ENCODE peak calls at places on chromosomes 5 and 9, in six cellular contexts. One of them, this sample, is unnamed.

GRCh38 chr5:59955241-59955640 is 61.7 kb upstream of the PDE4D start:
- DNase-seq in IMR-90: no peak
- DNase-seq in epithelial cell of esophagus: no peak
- DNase-seq in fibroblast of the aortic adventitia: no peak
- DNase-seq in HFF-Myc: no peak
- DNase-seq in cardiac fibroblast: no peak
- DNase-seq in this sample: no peak

GRCh38 chr9:14307989-14308750 is 5.8 kb downstream of the NFIB start:
- DNase-seq in IMR-90: no peak
- DNase-seq in epithelial cell of esophagus: no peak
- DNase-seq in fibroblast of the aortic adventitia: peak
- DNase-seq in HFF-Myc: no peak
- DNase-seq in cardiac fibroblast: peak
- DNase-seq in this sample: no peak

GRCh38 chr5:101860145-101860544 is 435.9 kb downstream of the SLCO4C1 start:
- DNase-seq in IMR-90: no peak
- DNase-seq in epithelial cell of esophagus: no peak
- DNase-seq in fibroblast of the aortic adventitia: no peak
- DNase-seq in HFF-Myc: no peak
- DNase-seq in cardiac fibroblast: no peak
- DNase-seq in this sample: no peak

GRCh38 chr9:125933056-125933455 is 185.9 kb downstream of the PBX3 start:
- DNase-seq in IMR-90: no peak
- DNase-seq in epithelial cell of esophagus: peak
- DNase-seq in fibroblast of the aortic adventitia: no peak
- DNase-seq in HFF-Myc: no peak
- DNase-seq in cardiac fibroblast: no peak
- DNase-seq in this sample: no peak

GRCh38 chr5:95878417-95879323 is 56.1 kb upstream of the GLRX start:
- DNase-seq in IMR-90: no peak
- DNase-seq in epithelial cell of esophagus: peak
- DNase-seq in fibroblast of the aortic adventitia: no peak
- DNase-seq in HFF-Myc: no peak
- DNase-seq in cardiac fibroblast: no peak
- DNase-seq in this sample: no peak

GRCh38 chr9:112065781-112066606 is 109.1 kb downstream of the SUSD1 start:
- DNase-seq in IMR-90: peak
- DNase-seq in epithelial cell of esophagus: peak
- DNase-seq in fibroblast of the aortic adventitia: peak
- DNase-seq in HFF-Myc: no peak
- DNase-seq in cardiac fibroblast: peak
- DNase-seq in this sample: no peak

GRCh38 chr9:129549139-129549538 is 71.8 kb downstream of the C9orf50 start:
- DNase-seq in IMR-90: no peak
- DNase-seq in epithelial cell of esophagus: no peak
- DNase-seq in fibroblast of the aortic adventitia: peak
- DNase-seq in HFF-Myc: no peak
- DNase-seq in cardiac fibroblast: no peak
- DNase-seq in this sample: no peak

GRCh38 chr5:96870094-96871021 is 5.9 kb upstream of the ERAP2 start:
- DNase-seq in IMR-90: no peak
- DNase-seq in epithelial cell of esophagus: no peak
- DNase-seq in fibroblast of the aortic adventitia: peak
- DNase-seq in HFF-Myc: no peak
- DNase-seq in cardiac fibroblast: no peak
- DNase-seq in this sample: no peak

GRCh38 chr5:168174376-168174775 is 117.1 kb upstream of the WWC1 start:
- DNase-seq in IMR-90: no peak
- DNase-seq in epithelial cell of esophagus: peak
- DNase-seq in fibroblast of the aortic adventitia: no peak
- DNase-seq in HFF-Myc: peak
- DNase-seq in cardiac fibroblast: no peak
- DNase-seq in this sample: no peak

GRCh38 chr9:80437825-80438224 is 866.1 kb downstream of the TLE4 start:
- DNase-seq in IMR-90: no peak
- DNase-seq in epithelial cell of esophagus: no peak
- DNase-seq in fibroblast of the aortic adventitia: no peak
- DNase-seq in HFF-Myc: no peak
- DNase-seq in cardiac fibroblast: no peak
- DNase-seq in this sample: no peak

GRCh38 chr9:134554750-134555655 is 86.6 kb upstream of the COL5A1 start:
- DNase-seq in IMR-90: peak
- DNase-seq in epithelial cell of esophagus: no peak
- DNase-seq in fibroblast of the aortic adventitia: peak
- DNase-seq in HFF-Myc: peak
- DNase-seq in cardiac fibroblast: peak
- DNase-seq in this sample: no peak

GRCh38 chr9:104258289-104259045 is 164.4 kb downstream of the SMC2 start:
- DNase-seq in IMR-90: no peak
- DNase-seq in epithelial cell of esophagus: no peak
- DNase-seq in fibroblast of the aortic adventitia: peak
- DNase-seq in HFF-Myc: no peak
- DNase-seq in cardiac fibroblast: peak
- DNase-seq in this sample: no peak

GRCh38 chr9:88530051-88530450 is 4.9 kb upstream of the NXNL2 start:
- DNase-seq in IMR-90: peak
- DNase-seq in epithelial cell of esophagus: no peak
- DNase-seq in fibroblast of the aortic adventitia: peak
- DNase-seq in HFF-Myc: peak
- DNase-seq in cardiac fibroblast: peak
- DNase-seq in this sample: no peak

GRCh38 chr9:114084282-114085073 is 6.4 kb upstream of the AMBP start:
- DNase-seq in IMR-90: no peak
- DNase-seq in epithelial cell of esophagus: no peak
- DNase-seq in fibroblast of the aortic adventitia: peak
- DNase-seq in HFF-Myc: no peak
- DNase-seq in cardiac fibroblast: no peak
- DNase-seq in this sample: no peak

GRCh38 chr5:81696418-81697397 is 54.2 kb downstream of the SSBP2 start:
- DNase-seq in IMR-90: no peak
- DNase-seq in epithelial cell of esophagus: no peak
- DNase-seq in fibroblast of the aortic adventitia: no peak
- DNase-seq in HFF-Myc: no peak
- DNase-seq in cardiac fibroblast: no peak
- DNase-seq in this sample: no peak

GRCh38 chr9:32385135-32385884 is 867 bp downstream of the ACO1 start:
- DNase-seq in IMR-90: peak
- DNase-seq in epithelial cell of esophagus: peak
- DNase-seq in fibroblast of the aortic adventitia: peak
- DNase-seq in HFF-Myc: no peak
- DNase-seq in cardiac fibroblast: no peak
- DNase-seq in this sample: no peak

GRCh38 chr5:72917371-72917776 is 38.5 kb upstream of the FCHO2 start:
- DNase-seq in IMR-90: no peak
- DNase-seq in epithelial cell of esophagus: no peak
- DNase-seq in fibroblast of the aortic adventitia: no peak
- DNase-seq in HFF-Myc: no peak
- DNase-seq in cardiac fibroblast: no peak
- DNase-seq in this sample: no peak

GRCh38 chr5:72925336-72926010 is 30.4 kb upstream of the FCHO2 start:
- DNase-seq in IMR-90: no peak
- DNase-seq in epithelial cell of esophagus: no peak
- DNase-seq in fibroblast of the aortic adventitia: no peak
- DNase-seq in HFF-Myc: no peak
- DNase-seq in cardiac fibroblast: no peak
- DNase-seq in this sample: no peak

GRCh38 chr5:72921103-72921502 is 34.7 kb upstream of the FCHO2 start:
- DNase-seq in IMR-90: no peak
- DNase-seq in epithelial cell of esophagus: no peak
- DNase-seq in fibroblast of the aortic adventitia: no peak
- DNase-seq in HFF-Myc: no peak
- DNase-seq in cardiac fibroblast: no peak
- DNase-seq in this sample: no peak

GRCh38 chr5:72921886-72922285 is 34.0 kb upstream of the FCHO2 start:
- DNase-seq in IMR-90: no peak
- DNase-seq in epithelial cell of esophagus: peak
- DNase-seq in fibroblast of the aortic adventitia: no peak
- DNase-seq in HFF-Myc: no peak
- DNase-seq in cardiac fibroblast: no peak
- DNase-seq in this sample: no peak

DNA sequence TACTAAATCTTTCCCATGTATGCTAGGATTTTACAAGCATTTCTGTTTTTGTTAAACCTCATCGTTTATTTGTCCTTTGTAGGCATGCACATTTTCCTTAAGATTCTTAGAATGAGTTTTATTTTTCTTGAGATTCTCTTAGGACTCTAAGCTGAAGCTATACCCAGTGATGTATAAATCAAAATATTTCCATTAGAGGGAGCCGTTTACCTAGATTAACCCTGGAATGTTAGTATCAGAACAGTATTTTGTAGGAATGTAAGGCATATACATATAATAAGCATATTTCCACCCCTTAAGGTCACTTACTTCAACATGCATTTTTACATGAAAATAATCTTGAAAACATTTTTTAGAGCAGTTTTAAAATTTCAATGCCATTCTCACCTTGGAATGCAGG is 35.2 kb upstream of the FCHO2 start:
- DNase-seq in IMR-90: peak
- DNase-seq in epithelial cell of esophagus: peak
- DNase-seq in fibroblast of the aortic adventitia: peak
- DNase-seq in HFF-Myc: peak
- DNase-seq in cardiac fibroblast: peak
- DNase-seq in this sample: no peak
- TF ChIP-seq CTCF in IMR-90: peak
- TF ChIP-seq CTCF in epithelial cell of esophagus: peak
- TF ChIP-seq CTCF in fibroblast of the aortic adventitia: peak
- TF ChIP-seq CTCF in HFF-Myc: no peak
- TF ChIP-seq CTCF in cardiac fibroblast: peak
- TF ChIP-seq CTCF in this sample: no peak

DNA sequence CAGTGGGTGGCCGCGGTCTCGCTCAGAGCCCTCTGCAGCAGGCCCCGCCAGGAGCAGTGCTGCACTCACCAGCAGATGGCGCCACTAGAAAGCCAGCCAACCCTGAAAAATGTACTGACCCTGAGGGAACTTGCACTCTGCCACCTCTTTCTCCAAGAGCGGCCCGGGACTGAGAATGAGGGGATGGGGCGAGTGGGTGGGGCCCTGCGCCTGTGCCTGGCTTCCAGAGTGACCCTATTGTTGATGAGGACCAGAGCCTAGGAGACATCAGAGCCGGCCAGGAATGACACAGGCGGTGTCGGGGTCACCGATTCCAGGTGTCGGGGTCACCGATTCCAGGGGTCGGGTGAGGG is 2.9 kb upstream of the IL17B start:
- DNase-seq in IMR-90: peak
- DNase-seq in epithelial cell of esophagus: peak
- DNase-seq in fibroblast of the aortic adventitia: peak
- DNase-seq in HFF-Myc: no peak
- DNase-seq in cardiac fibroblast: peak
- DNase-seq in this sample: peak
- TF ChIP-seq CTCF in IMR-90: peak
- TF ChIP-seq CTCF in epithelial cell of esophagus: peak
- TF ChIP-seq CTCF in fibroblast of the aortic adventitia: peak
- TF ChIP-seq CTCF in HFF-Myc: peak
- TF ChIP-seq CTCF in cardiac fibroblast: peak
- TF ChIP-seq CTCF in this sample: peak

GRCh38 chr5:137605377-137605776 is 106.3 kb upstream of the SPOCK1 start:
- DNase-seq in IMR-90: no peak
- DNase-seq in epithelial cell of esophagus: peak
- DNase-seq in fibroblast of the aortic adventitia: peak
- DNase-seq in HFF-Myc: no peak
- DNase-seq in cardiac fibroblast: peak
- DNase-seq in this sample: no peak
- TF ChIP-seq CTCF in IMR-90: no peak
- TF ChIP-seq CTCF in epithelial cell of esophagus: peak
- TF ChIP-seq CTCF in fibroblast of the aortic adventitia: peak
- TF ChIP-seq CTCF in HFF-Myc: peak
- TF ChIP-seq CTCF in cardiac fibroblast: peak
- TF ChIP-seq CTCF in this sample: no peak

DNA sequence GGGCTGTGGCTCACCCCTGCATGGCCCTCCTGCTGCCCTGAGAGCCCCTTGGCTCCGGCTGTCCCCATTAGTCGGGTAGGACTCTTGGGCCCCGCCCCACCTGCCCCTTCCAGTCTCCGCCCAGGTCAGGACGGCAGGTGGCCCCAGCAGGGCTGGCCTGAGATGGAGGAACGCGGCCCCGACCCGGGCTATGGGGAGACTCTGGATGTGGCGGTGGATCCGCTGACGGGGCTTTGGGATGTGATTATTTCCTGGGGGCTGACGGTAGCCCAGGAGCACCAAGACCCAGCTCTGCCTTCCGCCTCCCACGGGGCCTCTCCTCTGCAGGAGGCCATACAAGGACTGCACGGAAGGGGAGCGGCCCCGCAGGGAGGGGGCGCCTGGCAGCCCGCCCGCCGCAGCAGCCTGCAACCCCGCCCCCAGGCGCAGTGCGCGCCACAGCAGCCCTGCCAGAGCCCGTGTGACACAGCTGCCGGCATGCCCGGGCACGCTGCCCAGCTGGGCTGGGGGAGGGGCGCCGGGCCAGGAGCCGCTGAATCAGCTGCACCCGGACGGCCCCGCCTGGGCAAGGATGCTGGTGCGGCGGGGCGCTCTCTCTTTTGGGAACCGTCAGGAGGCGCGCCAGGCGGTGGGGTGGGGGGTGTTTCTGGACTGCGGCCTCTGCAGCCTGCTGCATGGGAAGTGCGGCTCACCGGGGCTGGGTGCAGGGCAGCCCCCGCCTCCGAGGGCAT is 9.2 kb downstream of the TMEM250 start:
- DNase-seq in IMR-90: peak
- DNase-seq in epithelial cell of esophagus: peak
- DNase-seq in fibroblast of the aortic adventitia: peak
- DNase-seq in HFF-Myc: peak
- DNase-seq in cardiac fibroblast: peak
- DNase-seq in this sample: peak
- TF ChIP-seq CTCF in IMR-90: peak
- TF ChIP-seq CTCF in epithelial cell of esophagus: no peak
- TF ChIP-seq CTCF in fibroblast of the aortic adventitia: peak
- TF ChIP-seq CTCF in HFF-Myc: no peak
- TF ChIP-seq CTCF in cardiac fibroblast: no peak
- TF ChIP-seq CTCF in this sample: no peak

GRCh38 chr5:143648696-143649095 is 163.3 kb upstream of the HMHB1 start:
- DNase-seq in IMR-90: no peak
- DNase-seq in epithelial cell of esophagus: peak
- DNase-seq in fibroblast of the aortic adventitia: no peak
- DNase-seq in HFF-Myc: no peak
- DNase-seq in cardiac fibroblast: no peak
- DNase-seq in this sample: no peak
- TF ChIP-seq CTCF in IMR-90: peak
- TF ChIP-seq CTCF in epithelial cell of esophagus: peak
- TF ChIP-seq CTCF in fibroblast of the aortic adventitia: no peak
- TF ChIP-seq CTCF in HFF-Myc: peak
- TF ChIP-seq CTCF in cardiac fibroblast: no peak
- TF ChIP-seq CTCF in this sample: no peak

GRCh38 chr5:10863763-10864383 is 102.8 kb upstream of the DAP start:
- DNase-seq in IMR-90: peak
- DNase-seq in epithelial cell of esophagus: peak
- DNase-seq in fibroblast of the aortic adventitia: peak
- DNase-seq in HFF-Myc: no peak
- DNase-seq in cardiac fibroblast: peak
- DNase-seq in this sample: no peak
- TF ChIP-seq CTCF in IMR-90: peak
- TF ChIP-seq CTCF in epithelial cell of esophagus: peak
- TF ChIP-seq CTCF in fibroblast of the aortic adventitia: peak
- TF ChIP-seq CTCF in HFF-Myc: peak
- TF ChIP-seq CTCF in cardiac fibroblast: peak
- TF ChIP-seq CTCF in this sample: peak

DNA sequence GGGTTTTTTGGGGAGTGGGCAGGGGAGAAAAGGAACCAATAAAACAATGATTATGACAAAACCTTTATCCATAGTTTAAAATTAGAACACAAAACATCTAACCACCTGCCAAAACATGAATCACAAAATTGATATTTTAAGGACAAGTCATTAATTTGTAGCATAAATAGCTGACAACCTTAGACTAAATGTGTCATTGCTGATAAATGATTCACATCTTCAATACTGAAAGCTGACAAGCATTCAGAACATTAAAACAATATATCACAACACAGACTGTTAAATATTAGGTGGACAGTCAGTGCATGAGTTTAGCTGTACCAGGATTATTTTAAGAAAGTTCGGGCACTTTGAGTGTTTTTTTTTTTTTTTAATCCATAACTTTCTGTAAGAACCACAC is 71.5 kb downstream of the NR3C1 start:
- DNase-seq in IMR-90: no peak
- DNase-seq in epithelial cell of esophagus: no peak
- DNase-seq in fibroblast of the aortic adventitia: no peak
- DNase-seq in HFF-Myc: no peak
- DNase-seq in cardiac fibroblast: no peak
- DNase-seq in this sample: no peak
- TF ChIP-seq CTCF in IMR-90: no peak
- TF ChIP-seq CTCF in epithelial cell of esophagus: no peak
- TF ChIP-seq CTCF in fibroblast of the aortic adventitia: no peak
- TF ChIP-seq CTCF in HFF-Myc: no peak
- TF ChIP-seq CTCF in cardiac fibroblast: no peak
- TF ChIP-seq CTCF in this sample: no peak

This sample was measured in CD8-positive, alpha-beta T cell.